ENCODE peak calls at places on chromosomes 3 and 15, in five cellular contexts. One of them, this sample, is unnamed.

GRCh38 chr15:31098953-31099740 is 2.4 kb downstream of the TRPM1 start:
- DNase-seq in chondrocyte: no peak
- DNase-seq in neural crest cell: no peak
- DNase-seq in astrocyte of the cerebellum: no peak
- DNase-seq in Peyer's patch: no peak
- DNase-seq in this sample: no peak

GRCh38 chr15:96058103-96058851 is 272.2 kb upstream of the NR2F2 start:
- DNase-seq in astrocyte of the cerebellum: no peak
- DNase-seq in Peyer's patch: no peak
- DNase-seq in chondrocyte: no peak
- DNase-seq in neural crest cell: no peak
- DNase-seq in this sample: no peak

GRCh38 chr15:98842973-98843285 is 164.7 kb downstream of the PGPEP1L start:
- DNase-seq in Peyer's patch: no peak
- DNase-seq in astrocyte of the cerebellum: no peak
- DNase-seq in chondrocyte: no peak
- DNase-seq in neural crest cell: no peak
- DNase-seq in this sample: no peak

GRCh38 chr15:101206173-101206572 is 45.7 kb downstream of the CHSY1 start:
- DNase-seq in Peyer's patch: no peak
- DNase-seq in neural crest cell: no peak
- DNase-seq in chondrocyte: no peak
- DNase-seq in astrocyte of the cerebellum: peak; percentile 24
- DNase-seq in this sample: no peak

GRCh38 chr15:31483924-31484368 is 157.3 kb downstream of the KLF13 start:
- DNase-seq in astrocyte of the cerebellum: no peak
- DNase-seq in Peyer's patch: peak; percentile 51
- DNase-seq in neural crest cell: no peak
- DNase-seq in chondrocyte: no peak
- DNase-seq in this sample: no peak

GRCh38 chr3:139794469-139795265 is 116.9 kb upstream of the NMNAT3 start:
- DNase-seq in Peyer's patch: no peak
- DNase-seq in neural crest cell: no peak
- DNase-seq in chondrocyte: no peak
- DNase-seq in astrocyte of the cerebellum: no peak
- DNase-seq in this sample: no peak

GRCh38 chr3:58588030-58588614 is 10.9 kb upstream of the FAM107A start:
- DNase-seq in neural crest cell: peak; percentile 55
- DNase-seq in Peyer's patch: no peak
- DNase-seq in astrocyte of the cerebellum: no peak
- DNase-seq in chondrocyte: no peak
- DNase-seq in this sample: no peak

GRCh38 chr15:25106209-25106608 is 151.4 kb downstream of the SNRPN start:
- DNase-seq in Peyer's patch: no peak
- DNase-seq in chondrocyte: no peak
- DNase-seq in astrocyte of the cerebellum: no peak
- DNase-seq in neural crest cell: no peak
- DNase-seq in this sample: no peak

GRCh38 chr15:49622561-49622960 is 1.7 kb downstream of the DTWD1 start:
- DNase-seq in Peyer's patch: no peak
- DNase-seq in astrocyte of the cerebellum: no peak
- DNase-seq in neural crest cell: no peak
- DNase-seq in chondrocyte: no peak
- DNase-seq in this sample: no peak
- TF ChIP-seq CTCF in Peyer's patch: no peak
- TF ChIP-seq CTCF in astrocyte of the cerebellum: peak; percentile 33
- TF ChIP-seq CTCF in neural crest cell: no peak
- TF ChIP-seq CTCF in chondrocyte: peak; percentile 47
- TF ChIP-seq CTCF in this sample: no peak

GRCh38 chr3:179147571-179148445 is at the start of gene PIK3CA:
- DNase-seq in Peyer's patch: peak; percentile 98
- DNase-seq in astrocyte of the cerebellum: peak; percentile 97
- DNase-seq in neural crest cell: peak; percentile 76
- DNase-seq in chondrocyte: peak; percentile 95
- DNase-seq in this sample: peak; percentile 85
- TF ChIP-seq CTCF in Peyer's patch: no peak
- TF ChIP-seq CTCF in astrocyte of the cerebellum: no peak
- TF ChIP-seq CTCF in neural crest cell: no peak
- TF ChIP-seq CTCF in chondrocyte: no peak
- TF ChIP-seq CTCF in this sample: no peak

DNA sequence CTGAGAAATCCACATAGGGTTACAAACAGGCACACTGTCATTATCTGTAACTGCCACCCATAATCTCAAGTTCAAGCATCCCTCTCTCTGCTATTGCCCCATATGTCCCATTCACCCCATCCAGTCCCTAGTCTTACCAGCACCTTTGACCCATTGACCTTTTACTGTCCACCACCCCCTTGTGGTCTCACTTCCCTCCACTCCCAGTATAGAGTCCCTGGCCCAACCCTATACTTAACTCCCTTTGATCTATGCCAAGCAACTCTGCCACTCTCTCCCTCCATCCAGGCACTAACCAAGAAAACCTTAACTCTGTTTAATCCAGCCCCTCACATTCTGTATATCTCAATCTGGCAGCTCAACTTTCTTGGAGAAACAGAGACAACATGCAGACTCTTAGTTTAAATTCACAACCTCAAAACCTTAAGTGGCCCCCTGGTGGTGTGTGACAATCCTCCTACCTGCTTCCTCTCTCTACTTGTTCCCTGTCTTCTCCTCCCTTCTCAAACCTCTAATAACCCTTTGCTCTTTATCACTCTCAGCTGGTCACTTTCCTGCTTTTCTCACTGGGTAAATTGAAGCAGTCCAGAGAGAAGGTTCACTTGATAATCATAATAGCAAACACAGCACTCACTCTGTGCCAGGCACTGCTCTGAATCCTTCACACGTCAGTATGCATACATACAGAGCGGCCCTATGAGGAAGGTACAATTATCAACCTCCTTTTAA is 162.7 kb downstream of the STT3B start:
- DNase-seq in Peyer's patch: no peak
- DNase-seq in chondrocyte: no peak
- DNase-seq in astrocyte of the cerebellum: no peak
- DNase-seq in neural crest cell: no peak
- DNase-seq in this sample: no peak
- TF ChIP-seq CTCF in Peyer's patch: no peak
- TF ChIP-seq CTCF in chondrocyte: peak; percentile 48
- TF ChIP-seq CTCF in astrocyte of the cerebellum: peak; percentile 30
- TF ChIP-seq CTCF in neural crest cell: peak; percentile 54
- TF ChIP-seq CTCF in this sample: peak; percentile 28

DNA sequence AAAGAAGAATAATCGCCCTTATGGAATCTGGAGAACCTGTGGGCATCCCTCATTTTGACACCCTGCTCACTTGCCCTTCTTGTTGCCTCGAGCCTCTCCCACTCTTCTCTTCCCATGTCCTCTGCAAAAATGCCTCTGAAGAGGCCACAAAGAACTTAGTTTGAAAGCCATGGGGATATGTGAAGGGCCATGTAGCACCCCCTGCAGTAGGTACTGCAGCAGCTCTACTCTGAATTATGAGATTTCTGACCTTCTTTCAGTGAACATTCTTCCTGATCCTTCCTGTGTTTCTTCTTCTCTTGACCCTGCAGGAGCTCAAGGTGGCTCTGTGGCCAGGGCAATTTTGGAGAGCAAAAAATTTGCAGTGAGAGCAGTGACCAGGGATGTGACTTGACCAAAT is 30.4 kb upstream of the TRA2B start:
- DNase-seq in chondrocyte: no peak
- DNase-seq in Peyer's patch: no peak
- DNase-seq in astrocyte of the cerebellum: no peak
- DNase-seq in neural crest cell: no peak
- DNase-seq in this sample: no peak
- TF ChIP-seq CTCF in chondrocyte: no peak
- TF ChIP-seq CTCF in Peyer's patch: no peak
- TF ChIP-seq CTCF in astrocyte of the cerebellum: no peak
- TF ChIP-seq CTCF in neural crest cell: no peak
- TF ChIP-seq CTCF in this sample: no peak

GRCh38 chr3:64221564-64222257 is 3.6 kb downstream of the PRICKLE2 start:
- DNase-seq in neural crest cell: no peak
- DNase-seq in astrocyte of the cerebellum: no peak
- DNase-seq in Peyer's patch: no peak
- DNase-seq in chondrocyte: no peak
- DNase-seq in this sample: no peak
- TF ChIP-seq CTCF in neural crest cell: no peak
- TF ChIP-seq CTCF in astrocyte of the cerebellum: no peak
- TF ChIP-seq CTCF in Peyer's patch: no peak
- TF ChIP-seq CTCF in chondrocyte: peak; percentile 50
- TF ChIP-seq CTCF in this sample: peak; percentile 37

GRCh38 chr15:91380114-91380513 is 280.1 kb downstream of the SV2B start:
- DNase-seq in chondrocyte: no peak
- DNase-seq in astrocyte of the cerebellum: no peak
- DNase-seq in neural crest cell: no peak
- DNase-seq in Peyer's patch: no peak
- DNase-seq in this sample: no peak
- TF ChIP-seq CTCF in chondrocyte: no peak
- TF ChIP-seq CTCF in astrocyte of the cerebellum: no peak
- TF ChIP-seq CTCF in neural crest cell: no peak
- TF ChIP-seq CTCF in Peyer's patch: no peak
- TF ChIP-seq CTCF in this sample: no peak

GRCh38 chr3:48503406-48504050 is 446 bp downstream of the SHISA5 start:
- DNase-seq in Peyer's patch: peak; percentile 66
- DNase-seq in neural crest cell: peak; percentile 9
- DNase-seq in astrocyte of the cerebellum: no peak
- DNase-seq in chondrocyte: no peak
- DNase-seq in this sample: peak; percentile 43

GRCh38 chr3:48511551-48511950 is 7.6 kb upstream of the SHISA5 start:
- DNase-seq in astrocyte of the cerebellum: no peak
- DNase-seq in chondrocyte: no peak
- DNase-seq in Peyer's patch: no peak
- DNase-seq in neural crest cell: no peak
- DNase-seq in this sample: no peak

GRCh38 chr3:48504051-48504946 is at the start of gene SHISA5:
- DNase-seq in astrocyte of the cerebellum: peak; percentile 55
- DNase-seq in chondrocyte: peak; percentile 83
- DNase-seq in neural crest cell: peak; percentile 38
- DNase-seq in Peyer's patch: peak; percentile 85
- DNase-seq in this sample: peak; percentile 72

GRCh38 chr3:48505146-48505545 is 1.2 kb upstream of the SHISA5 start:
- DNase-seq in neural crest cell: no peak
- DNase-seq in chondrocyte: peak; percentile 57
- DNase-seq in astrocyte of the cerebellum: no peak
- DNase-seq in Peyer's patch: no peak
- DNase-seq in this sample: no peak

DNA sequence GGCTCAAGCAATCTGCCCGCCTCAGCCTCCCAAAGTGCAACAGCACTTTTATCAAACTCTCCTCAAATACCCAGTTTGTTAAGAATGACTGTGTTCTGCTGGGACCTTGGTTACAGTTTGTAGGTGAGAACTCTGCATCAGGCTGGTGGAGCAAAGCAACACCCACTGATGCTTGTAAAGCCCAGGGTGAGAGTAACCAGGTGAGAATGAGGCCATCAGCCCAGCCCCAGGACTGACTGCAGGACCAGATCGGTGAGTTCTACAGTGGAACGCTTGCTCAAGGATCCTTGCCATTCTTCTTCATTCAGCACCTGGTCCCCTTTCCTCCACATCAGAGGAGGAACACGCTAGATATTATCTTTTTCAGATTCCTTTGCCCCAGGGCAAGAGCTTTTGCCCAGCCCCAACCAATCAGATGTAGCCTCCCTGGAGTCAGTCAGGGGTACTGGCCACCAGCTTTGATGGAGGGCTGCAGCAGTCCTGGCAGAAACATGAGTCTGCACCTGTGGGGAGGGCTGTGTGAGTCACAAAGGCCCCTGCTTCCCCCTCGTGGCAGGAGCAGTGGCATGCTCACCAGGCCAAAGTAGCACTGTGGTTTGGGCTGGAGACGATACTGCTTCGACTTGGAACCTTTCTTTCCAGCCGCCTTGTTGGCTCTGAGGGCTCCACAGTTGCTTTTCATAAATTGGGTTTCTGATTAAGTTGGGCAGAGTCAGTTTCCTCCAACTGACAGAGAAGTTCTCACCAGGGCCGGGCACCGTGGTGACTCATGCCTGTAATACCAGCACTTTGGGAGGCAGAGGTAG is 3.5 kb upstream of the SHISA5 start:
- DNase-seq in neural crest cell: peak; percentile 23
- DNase-seq in Peyer's patch: peak; percentile 88
- DNase-seq in astrocyte of the cerebellum: peak; percentile 63
- DNase-seq in chondrocyte: peak; percentile 75
- DNase-seq in this sample: peak; percentile 55
- TF ChIP-seq CTCF in neural crest cell: peak; percentile 69
- TF ChIP-seq CTCF in Peyer's patch: peak; percentile 71
- TF ChIP-seq CTCF in astrocyte of the cerebellum: peak; percentile 67
- TF ChIP-seq CTCF in chondrocyte: peak; percentile 76
- TF ChIP-seq CTCF in this sample: no peak

DNA sequence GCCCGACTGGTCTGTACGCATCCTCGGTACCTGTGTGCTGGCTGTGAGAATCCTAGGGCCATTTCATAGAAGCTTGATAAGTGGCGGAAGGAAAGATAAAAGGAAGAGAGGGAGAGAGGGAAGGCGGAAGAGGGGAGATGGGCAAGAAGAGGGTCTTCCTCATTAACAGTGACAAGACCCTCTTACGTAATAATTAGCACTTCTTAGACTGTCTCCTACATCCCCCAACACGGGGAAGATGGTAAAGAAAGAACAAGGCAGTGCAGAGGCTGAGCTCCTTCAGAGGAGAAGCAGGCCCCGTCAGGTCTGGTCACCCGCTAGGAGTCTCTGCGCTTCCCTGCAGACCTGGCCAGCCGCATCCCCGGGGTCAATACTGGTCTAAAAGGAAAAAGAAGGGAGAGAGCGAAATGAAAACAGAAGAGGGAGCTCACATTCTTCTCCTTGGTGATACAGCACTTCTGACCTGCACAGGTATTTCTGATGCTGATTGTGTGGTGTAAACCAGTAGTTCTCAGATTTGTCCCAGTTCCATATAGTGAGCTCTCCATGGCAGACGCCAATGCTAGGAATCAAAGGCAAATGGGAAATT is 19.0 kb upstream of the FAM240A start:
- DNase-seq in astrocyte of the cerebellum: no peak
- DNase-seq in chondrocyte: no peak
- DNase-seq in neural crest cell: no peak
- DNase-seq in Peyer's patch: no peak
- DNase-seq in this sample: no peak
- TF ChIP-seq CTCF in astrocyte of the cerebellum: no peak
- TF ChIP-seq CTCF in chondrocyte: no peak
- TF ChIP-seq CTCF in neural crest cell: no peak
- TF ChIP-seq CTCF in Peyer's patch: no peak
- TF ChIP-seq CTCF in this sample: no peak

This sample was measured in glutamatergic neuron.